ENCODE peak calls at places on chromosomes 16 and 17, in four cellular contexts. One of them, this sample, is unnamed.

GRCh38 chr16:3401719-3402397 is 843 bp downstream of the ZNF174 start:
- DNase-seq in H1: peak; percentile 45
- DNase-seq in GM12878: no peak
- DNase-seq in K562: peak; percentile 50
- DNase-seq in this sample: no peak

GRCh38 chr16:27759301-27759871 is 209.4 kb downstream of the KATNIP start:
- DNase-seq in H1: no peak
- DNase-seq in GM12878: no peak
- DNase-seq in K562: no peak
- DNase-seq in this sample: no peak

GRCh38 chr17:67992541-67993152 is 3.6 kb downstream of the C17orf58 start:
- DNase-seq in K562: no peak
- DNase-seq in GM12878: no peak
- DNase-seq in H1: no peak
- DNase-seq in this sample: no peak

GRCh38 chr16:59201160-59201559 is 467.0 kb upstream of the GOT2 start:
- DNase-seq in GM12878: no peak
- DNase-seq in H1: no peak
- DNase-seq in K562: no peak
- DNase-seq in this sample: no peak

GRCh38 chr16:13313351-13313750 is 412.0 kb downstream of the SHISA9 start:
- DNase-seq in K562: no peak
- DNase-seq in GM12878: no peak
- DNase-seq in H1: no peak
- DNase-seq in this sample: no peak

GRCh38 chr16:57539072-57539796 is 2.9 kb upstream of the CCDC102A start:
- DNase-seq in K562: no peak
- DNase-seq in GM12878: peak; percentile 88
- DNase-seq in H1: no peak
- DNase-seq in this sample: no peak

GRCh38 chr16:49564577-49565224 is 191.1 kb downstream of the C16orf78 start:
- DNase-seq in H1: no peak
- DNase-seq in GM12878: no peak
- DNase-seq in K562: no peak
- DNase-seq in this sample: no peak

GRCh38 chr16:50360779-50361178 is 8.0 kb downstream of the BRD7 start:
- DNase-seq in K562: no peak
- DNase-seq in GM12878: no peak
- DNase-seq in H1: no peak
- DNase-seq in this sample: no peak

GRCh38 chr17:41811549-41812175 is at the start of gene P3H4:
- DNase-seq in GM12878: no peak
- DNase-seq in H1: peak; percentile 93
- DNase-seq in K562: peak; percentile 73
- DNase-seq in this sample: peak; percentile 44

GRCh38 chr17:49861150-49861884 is 13.4 kb upstream of the TAC4 start:
- DNase-seq in GM12878: no peak
- DNase-seq in K562: peak; percentile 91
- DNase-seq in H1: peak; percentile 77
- DNase-seq in this sample: no peak

GRCh38 chr16:68070249-68070725 is 14.9 kb upstream of the NFATC3 start:
- DNase-seq in K562: no peak
- DNase-seq in H1: peak; percentile 20
- DNase-seq in GM12878: no peak
- DNase-seq in this sample: no peak

GRCh38 chr16:68071547-68071901 is 13.6 kb upstream of the NFATC3 start:
- DNase-seq in H1: peak; percentile 0
- DNase-seq in GM12878: no peak
- DNase-seq in K562: no peak
- DNase-seq in this sample: no peak

GRCh38 chr16:68069511-68070248 is 15.5 kb upstream of the NFATC3 start:
- DNase-seq in K562: no peak
- DNase-seq in GM12878: no peak
- DNase-seq in H1: peak; percentile 24
- DNase-seq in this sample: no peak

GRCh38 chr16:68072038-68072695 is 13.0 kb upstream of the NFATC3 start:
- DNase-seq in K562: peak; percentile 23
- DNase-seq in GM12878: no peak
- DNase-seq in H1: peak; percentile 27
- DNase-seq in this sample: no peak

GRCh38 chr16:68070811-68071546 is 14.2 kb upstream of the NFATC3 start:
- DNase-seq in GM12878: no peak
- DNase-seq in H1: peak; percentile 14
- DNase-seq in K562: no peak
- DNase-seq in this sample: no peak
- TF ChIP-seq EGR1 in GM12878: no peak
- TF ChIP-seq EGR1 in H1: no peak
- TF ChIP-seq EGR1 in K562: no peak
- TF ChIP-seq EGR1 in this sample: no peak

GRCh38 chr17:58515286-58515685 is 848 bp upstream of the MTMR4 start:
- DNase-seq in K562: no peak
- DNase-seq in GM12878: no peak
- DNase-seq in H1: no peak
- DNase-seq in this sample: no peak
- TF ChIP-seq SP1 in K562: no peak
- TF ChIP-seq SP1 in GM12878: no peak
- TF ChIP-seq SP1 in H1: no peak
- TF ChIP-seq SP1 in this sample: no peak

DNA sequence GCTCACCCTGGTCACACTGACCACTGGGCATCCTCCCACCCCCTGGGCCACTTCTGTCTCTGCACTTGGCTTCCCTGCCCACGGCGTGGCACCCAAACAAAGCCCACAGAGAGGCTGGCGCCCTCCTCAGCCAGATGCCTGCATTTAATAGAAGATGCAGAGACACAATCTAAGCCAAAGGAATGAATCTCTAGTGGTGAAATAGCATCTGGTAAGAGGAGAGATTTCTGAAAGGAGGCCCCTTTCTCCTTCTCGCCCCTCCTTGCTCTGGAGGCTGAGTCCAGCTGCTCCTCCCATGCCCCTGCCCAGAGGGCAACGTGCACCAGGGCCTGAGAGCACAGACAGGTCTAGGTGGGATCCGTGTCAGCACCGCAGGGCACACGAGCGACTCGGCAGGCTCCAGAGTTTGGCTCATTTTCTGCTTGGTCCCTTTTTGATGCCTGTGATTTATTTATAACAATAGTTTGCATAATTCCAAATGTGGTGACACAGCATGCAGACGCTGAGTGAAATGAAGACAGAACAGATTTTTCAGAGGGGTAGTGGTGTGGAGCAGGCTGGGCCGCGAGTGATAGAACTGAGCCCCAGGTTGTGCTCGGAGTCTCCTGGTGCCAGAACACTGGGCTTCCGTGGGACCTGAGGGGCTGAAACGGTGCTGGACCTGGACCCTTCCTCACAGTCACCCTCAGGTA is 95.6 kb downstream of the METRNL start:
- DNase-seq in H1: peak; percentile 31
- DNase-seq in K562: no peak
- DNase-seq in GM12878: no peak
- DNase-seq in this sample: no peak
- TF ChIP-seq CTCF in H1: no peak
- TF ChIP-seq CTCF in K562: no peak
- TF ChIP-seq CTCF in GM12878: peak; percentile 3
- TF ChIP-seq CTCF in this sample: peak; percentile 36

GRCh38 chr16:48117217-48118105 is 38.3 kb downstream of the ABCC12 start:
- DNase-seq in K562: peak; percentile 97
- DNase-seq in GM12878: no peak
- DNase-seq in H1: peak; percentile 97
- DNase-seq in this sample: peak; percentile 56
- TF ChIP-seq EGR1 in K562: peak; percentile 80
- TF ChIP-seq EGR1 in GM12878: no peak
- TF ChIP-seq EGR1 in H1: no peak
- TF ChIP-seq EGR1 in this sample: no peak

GRCh38 chr17:75240394-75241142 is 20.8 kb downstream of the GGA3 start:
- DNase-seq in K562: peak; percentile 82
- DNase-seq in GM12878: no peak
- DNase-seq in H1: peak; percentile 91
- DNase-seq in this sample: peak; percentile 35
- TF ChIP-seq SP1 in K562: no peak
- TF ChIP-seq SP1 in GM12878: no peak
- TF ChIP-seq SP1 in H1: no peak
- TF ChIP-seq SP1 in this sample: no peak

DNA sequence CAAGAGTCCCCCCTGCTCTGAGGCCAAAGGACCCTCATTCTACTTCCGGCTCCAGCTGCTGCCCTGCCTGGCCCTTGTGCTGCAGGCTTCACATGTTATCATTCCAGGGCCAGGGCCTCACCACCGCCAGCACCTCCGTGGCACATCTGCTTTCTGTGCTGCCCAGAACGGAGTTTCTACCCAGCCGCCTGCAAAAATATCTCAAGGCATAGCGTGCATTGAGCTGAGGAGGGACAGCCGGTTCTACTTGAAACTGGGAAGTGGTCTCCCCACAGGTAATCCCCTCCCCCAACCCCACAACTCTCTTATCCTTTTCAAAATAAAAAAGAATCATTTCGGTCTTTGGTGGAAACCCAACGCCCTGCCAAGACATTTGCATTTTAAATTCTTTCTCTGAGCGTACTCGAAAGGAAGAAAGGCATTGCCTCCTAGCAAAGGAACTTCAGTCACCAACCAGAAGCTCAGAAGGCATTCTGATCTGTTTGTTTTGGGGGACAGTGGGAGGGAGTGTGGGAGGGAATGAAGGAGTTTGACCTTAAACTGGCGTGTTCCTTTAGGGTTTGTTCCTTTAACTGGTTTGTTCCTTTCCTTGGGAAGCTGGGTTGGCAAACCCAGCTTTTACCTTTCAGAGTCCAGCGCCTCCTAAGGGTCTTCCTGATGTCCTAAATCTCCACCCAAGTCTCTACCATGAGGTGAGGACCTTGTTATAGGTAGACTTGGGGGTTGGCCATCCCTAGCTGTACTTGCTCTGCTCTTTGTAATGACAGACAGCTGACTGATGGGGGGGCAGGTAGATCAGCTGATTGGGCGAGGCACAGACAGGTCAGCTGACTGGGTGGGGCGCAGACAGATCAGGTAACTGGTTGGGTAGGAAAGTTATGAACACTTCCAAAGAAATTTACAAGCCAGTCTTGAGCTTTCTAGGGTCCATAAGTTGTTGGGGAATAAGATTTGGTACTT is 33.4 kb upstream of the PIK3R6 start:
- DNase-seq in H1: no peak
- DNase-seq in GM12878: peak; percentile 84
- DNase-seq in K562: peak; percentile 17
- DNase-seq in this sample: no peak
- TF ChIP-seq CTCF in H1: no peak
- TF ChIP-seq CTCF in GM12878: peak; percentile 16
- TF ChIP-seq CTCF in K562: no peak
- TF ChIP-seq CTCF in this sample: peak; percentile 14

DNA sequence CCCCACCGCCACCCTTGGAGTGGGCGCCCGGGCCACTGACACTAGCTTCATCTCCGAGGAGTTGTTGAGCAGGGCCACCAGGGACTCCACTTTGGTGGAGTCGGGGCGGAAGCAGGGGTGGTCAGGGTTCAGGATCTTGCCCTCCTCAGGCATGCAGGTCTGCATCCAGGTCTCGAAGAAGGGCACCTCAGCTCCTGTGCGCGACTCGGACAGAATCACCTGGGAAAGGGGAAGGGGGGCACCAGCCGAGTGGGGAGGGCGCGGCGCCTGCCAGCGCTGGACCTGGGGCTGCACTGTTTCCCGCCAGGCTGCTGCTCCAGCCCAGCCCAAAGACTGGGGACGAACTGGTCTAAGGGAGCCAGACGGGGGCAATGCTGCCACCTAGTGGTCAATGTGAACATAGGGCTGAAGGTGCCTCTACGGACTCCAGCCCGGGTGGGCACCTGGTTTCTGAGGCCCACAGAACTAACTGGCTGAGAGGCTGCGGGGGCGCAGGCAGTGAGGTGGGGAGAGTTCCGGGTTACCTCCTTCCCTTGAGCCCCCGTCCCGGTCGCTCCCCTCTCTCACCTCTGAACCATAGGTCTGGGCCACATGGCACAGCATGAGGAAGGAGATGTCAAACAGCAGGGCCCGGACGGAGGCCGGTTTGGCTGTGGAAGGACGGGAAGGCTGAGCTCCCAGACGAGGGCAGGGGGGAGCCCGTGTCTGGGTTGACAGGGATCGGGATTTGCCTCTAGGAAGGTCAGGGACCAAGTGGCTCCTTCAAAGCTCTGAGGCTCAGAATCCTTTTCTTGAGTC is 11.8 kb downstream of the CSF3 start:
- DNase-seq in K562: peak; percentile 85
- DNase-seq in GM12878: peak; percentile 12
- DNase-seq in H1: peak; percentile 90
- DNase-seq in this sample: peak; percentile 50
- TF ChIP-seq EGR1 in K562: no peak
- TF ChIP-seq EGR1 in GM12878: no peak
- TF ChIP-seq EGR1 in H1: no peak
- TF ChIP-seq EGR1 in this sample: no peak

GRCh38 chr16:86013867-86014266 is 114.9 kb downstream of the IRF8 start:
- DNase-seq in K562: no peak
- DNase-seq in H1: no peak
- DNase-seq in GM12878: no peak
- DNase-seq in this sample: no peak
- TF ChIP-seq SP1 in K562: no peak
- TF ChIP-seq SP1 in H1: no peak
- TF ChIP-seq SP1 in GM12878: no peak
- TF ChIP-seq SP1 in this sample: no peak

GRCh38 chr17:82479602-82480001 is 21.1 kb downstream of the NARF start:
- DNase-seq in GM12878: no peak
- DNase-seq in H1: no peak
- DNase-seq in K562: no peak
- DNase-seq in this sample: no peak
- TF ChIP-seq CTCF in GM12878: no peak
- TF ChIP-seq CTCF in H1: no peak
- TF ChIP-seq CTCF in K562: no peak
- TF ChIP-seq CTCF in this sample: no peak

This sample was measured in HCT116.